ENCODE peak calls at places on chromosomes 11 and 22, in four cellular contexts. M is K562, K is GM12878, S is HepG2. B is an unnamed sample.

GRCh38 chr11:10460611-10461275 is 5.7 kb downstream of the AMPD3 start:
- DNase-seq in M (no peak), K (no peak), S (no peak), B (no peak)

GRCh38 chr11:111623527-111624030 is 21.3 kb downstream of the SIK2 start:
- DNase-seq in M (peak), S (peak), K (peak), B (no peak)

GRCh38 chr11:1330473-1330872 is 21.0 kb upstream of the TOLLIP start:
- DNase-seq in M (no peak), K (no peak), S (no peak), B (no peak)

GRCh38 chr22:29765905-29766631 is 739 bp downstream of the ZMAT5 start:
- DNase-seq in S (peak), M (peak), K (no peak), B (no peak)

GRCh38 chr11:42770444-42771065 is 541.2 kb upstream of the API5 start:
- DNase-seq in M (peak), K (no peak), S (peak), B (peak)

GRCh38 chr11:125975634-125976033 is 29.8 kb downstream of the VSIG10L2 start:
- DNase-seq in S (no peak), M (no peak), K (no peak), B (no peak)

GRCh38 chr22:23402275-23403151 is 177.6 kb downstream of the IGLL1 start:
- DNase-seq in K (no peak), M (peak), S (peak), B (peak)

GRCh38 chr22:31944700-31945477 is 554 bp downstream of the YWHAH start:
- DNase-seq in M (peak), K (no peak), S (no peak), B (peak)

GRCh38 chr22:21766933-21767462 is 31.4 kb upstream of the YPEL1 start:
- DNase-seq in K (no peak), M (peak), S (no peak), B (no peak)

GRCh38 chr11:129191649-129192048 is 476 bp downstream of the ARHGAP32 start:
- DNase-seq in M (no peak), K (no peak), S (no peak), B (no peak)

GRCh38 chr11:61575886-61576516 is 4.9 kb downstream of the SYT7 start:
- DNase-seq in S (no peak), K (no peak), M (no peak), B (no peak)

GRCh38 chr11:123839131-123839530 is 33.0 kb upstream of the OR6M1 start:
- DNase-seq in K (no peak), S (no peak), M (no peak), B (no peak)

GRCh38 chr22:44063462-44064371 is 39.6 kb downstream of the PARVB start:
- DNase-seq in S (no peak), M (no peak), K (peak), B (no peak)

GRCh38 chr11:77060234-77060633 is 6.5 kb upstream of the CAPN5 start:
- DNase-seq in K (no peak), S (no peak), M (no peak), B (no peak)

GRCh38 chr11:94740975-94741707 is 27.0 kb upstream of the AMOTL1 start:
- DNase-seq in K (no peak), M (peak), S (peak), B (peak)

GRCh38 chr11:94738746-94739145 is 29.4 kb upstream of the AMOTL1 start:
- DNase-seq in K (no peak), S (no peak), M (no peak), B (no peak)

GRCh38 chr11:94742645-94743044 is 25.5 kb upstream of the AMOTL1 start:
- DNase-seq in S (no peak), M (peak), K (no peak), B (no peak)

GRCh38 chr11:94739331-94739730 is 28.8 kb upstream of the AMOTL1 start:
- DNase-seq in K (no peak), S (no peak), M (no peak), B (no peak)

GRCh38 chr11:94740083-94740974 is 27.8 kb upstream of the AMOTL1 start:
- DNase-seq in S (no peak), K (no peak), M (no peak), B (peak)
- TF ChIP-seq FOXK2 in S (no peak), K (no peak), M (no peak), B (no peak)

GRCh38 chr11:81870815-81871214 is 862.8 kb downstream of the FAM181B start:
- DNase-seq in S (no peak), M (no peak), K (no peak), B (no peak)

GRCh38 chr11:81870066-81870412 is 863.6 kb downstream of the FAM181B start:
- DNase-seq in S (no peak), K (no peak), M (no peak), B (no peak)

GRCh38 chr11:81869337-81870065 is 864.2 kb downstream of the FAM181B start:
- DNase-seq in S (no peak), M (no peak), K (peak), B (no peak)

GRCh38 chr11:81874627-81875026 is 859.0 kb downstream of the FAM181B start:
- DNase-seq in K (peak), S (no peak), M (no peak), B (no peak)
- TF ChIP-seq FOXK2 in K (no peak), S (no peak), M (no peak), B (no peak)

GRCh38 chr22:46010951-46011626 is 34.1 kb upstream of the WNT7B start:
- DNase-seq in M (no peak), K (no peak), S (peak), B (no peak)
- TF ChIP-seq FOXK2 in M (no peak), K (no peak), S (no peak), B (no peak)

GRCh38 chr11:23112987-23113886 is 253.0 kb upstream of the CCDC179 start:
- DNase-seq in M (peak), K (no peak), S (peak), B (peak)
- TF ChIP-seq FOXK2 in M (no peak), K (no peak), S (no peak), B (no peak)

DNA sequence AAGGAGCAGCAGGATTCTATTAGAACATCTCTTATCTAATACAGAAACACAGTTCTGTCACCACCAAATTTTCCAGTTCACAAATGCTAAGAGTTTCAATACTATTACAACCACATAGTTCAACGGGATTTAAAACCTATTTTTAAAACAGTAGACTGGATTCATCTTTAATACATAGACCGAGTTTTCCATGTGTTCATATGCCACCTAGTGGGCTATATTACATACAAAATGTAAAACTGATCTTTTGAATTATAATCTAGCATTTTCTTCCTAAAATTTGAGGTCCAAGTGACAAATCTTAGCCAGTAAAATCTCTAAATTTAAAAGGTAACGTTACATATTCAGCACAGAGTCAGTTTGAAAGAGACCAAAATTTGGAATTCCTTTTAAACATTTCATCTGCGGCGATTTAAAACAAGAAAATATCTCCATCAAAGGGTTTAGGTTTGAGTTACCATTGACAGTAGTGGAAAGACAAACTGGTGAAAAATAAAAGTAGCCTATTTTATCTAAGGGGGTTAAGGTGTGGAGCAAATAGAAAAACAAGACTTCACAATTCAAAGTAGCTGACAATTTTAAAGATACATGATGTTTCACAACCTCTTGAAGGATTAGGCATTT is 269.3 kb upstream of the MPPED2 start:
- DNase-seq in K (no peak), M (no peak), S (peak), B (no peak)
- TF ChIP-seq FOXK2 in K (no peak), M (no peak), S (no peak), B (no peak)

B was measured in HEK293T.